ENCODE peak calls at places on chromosomes 4 and X, in four cellular contexts. D is K562, G is WTC11, L is HepG2. M is an unnamed sample.

GRCh38 chrX:111352424-111352823 is 59.6 kb downstream of the DCX start:
- DNase-seq in D (no peak), G (no peak), L (peak), M (no peak)

GRCh38 chr4:118816538-118817177 is 19.3 kb downstream of the SEC24D start:
- DNase-seq in L (no peak), D (no peak), G (no peak), M (no peak)

GRCh38 chr4:123952530-123953274 is 556.1 kb downstream of the SPRY1 start:
- DNase-seq in D (no peak), L (no peak), G (no peak), M (no peak)

GRCh38 chrX:151153086-151153485 is 23.3 kb upstream of the GPR50 start:
- DNase-seq in D (no peak), G (peak), L (peak), M (no peak)

GRCh38 chrX:139211568-139212182 is 318.9 kb upstream of the F9 start:
- DNase-seq in G (no peak), D (peak), L (no peak), M (no peak)

GRCh38 chr4:105709081-105709450 is 482 bp downstream of the GSTCD start:
- DNase-seq in L (peak), D (no peak), G (no peak), M (peak)

GRCh38 chrX:97685753-97686152 is 802.0 kb downstream of the RPA4 start:
- DNase-seq in D (peak), G (peak), L (peak), M (peak)

GRCh38 chrX:38937400-38937799 is 136.1 kb downstream of the MID1IP1 start:
- DNase-seq in D (no peak), L (peak), G (no peak), M (no peak)

GRCh38 chr4:140103676-140104075 is 50.3 kb downstream of the MAML3 start:
- DNase-seq in G (no peak), D (no peak), L (no peak), M (no peak)

DNA sequence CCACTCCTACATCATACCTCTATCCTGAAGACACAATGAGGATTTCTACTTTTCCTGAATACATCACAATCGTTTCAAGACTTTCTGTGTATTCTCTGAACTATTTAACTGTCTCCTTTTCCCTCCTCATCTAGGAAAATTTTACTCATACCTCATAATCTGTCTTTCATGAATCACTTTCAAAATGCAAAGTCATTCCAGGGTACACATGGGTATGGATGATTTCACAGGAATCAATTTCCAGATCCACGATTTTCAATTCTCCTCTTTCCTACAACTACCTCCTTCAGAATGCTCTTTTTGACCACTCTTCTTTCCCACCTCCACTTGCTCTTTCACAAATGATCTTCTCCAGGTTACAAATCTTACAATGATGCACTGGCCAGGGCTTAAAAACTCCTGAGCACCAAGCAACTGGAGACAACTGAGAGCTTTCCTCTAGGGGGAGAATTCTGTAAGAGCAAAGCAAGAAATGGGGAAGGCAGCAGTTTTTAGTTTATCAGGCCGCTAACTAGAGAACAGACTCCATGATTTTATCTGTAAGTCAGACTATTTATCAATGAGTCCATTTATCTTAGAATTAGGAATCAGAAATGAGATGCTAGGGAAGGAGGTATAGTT is 116.4 kb downstream of the PPP3CA start:
- DNase-seq in D (no peak), L (no peak), G (no peak), M (no peak)
- TF ChIP-seq ELF4 in D (no peak), L (no peak), G (no peak), M (no peak)

GRCh38 chrX:24242649-24243556 is 71.0 kb downstream of the SUPT20HL2 start:
- DNase-seq in G (no peak), L (peak), D (no peak), M (no peak)
- TF ChIP-seq ELF4 in G (no peak), L (no peak), D (no peak), M (no peak)

GRCh38 chr4:76022031-76022430 is 1.3 kb downstream of the CXCL10 start:
- DNase-seq in G (no peak), D (no peak), L (no peak), M (no peak)

GRCh38 chr4:76024007-76024406 is 710 bp upstream of the CXCL10 start:
- DNase-seq in D (no peak), G (no peak), L (no peak), M (no peak)

GRCh38 chr4:76028242-76028859 is 5.1 kb upstream of the CXCL10 start:
- DNase-seq in L (no peak), G (no peak), D (no peak), M (no peak)

DNA sequence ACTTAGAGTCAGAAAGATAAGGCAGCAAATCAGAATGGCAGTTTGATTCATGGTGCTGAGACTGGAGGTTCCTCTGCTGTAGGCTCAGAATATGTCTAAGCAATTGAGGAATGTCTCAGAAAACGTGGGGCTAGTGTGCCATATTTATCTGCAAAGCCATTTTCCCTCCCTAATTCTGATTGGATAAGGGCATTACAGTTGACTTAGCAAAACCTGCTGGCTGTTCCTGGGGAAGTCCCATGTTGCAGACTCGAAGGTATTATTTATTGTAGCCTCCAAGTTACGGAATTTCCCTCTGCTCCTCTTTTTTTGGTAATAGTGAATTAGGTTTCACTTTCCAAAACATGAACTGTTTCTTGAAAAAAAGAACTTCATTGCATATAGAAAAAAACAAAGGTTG is at the start of gene CXCL10:
- DNase-seq in L (no peak), G (no peak), D (no peak), M (no peak)
- TF ChIP-seq ELF4 in L (no peak), G (no peak), D (no peak), M (no peak)

GRCh38 chrX:124699876-124700275 is 353.5 kb downstream of the SH2D1A start:
- DNase-seq in D (no peak), G (no peak), L (no peak), M (no peak)
- TF ChIP-seq ELF4 in D (no peak), G (no peak), L (no peak), M (no peak)

DNA sequence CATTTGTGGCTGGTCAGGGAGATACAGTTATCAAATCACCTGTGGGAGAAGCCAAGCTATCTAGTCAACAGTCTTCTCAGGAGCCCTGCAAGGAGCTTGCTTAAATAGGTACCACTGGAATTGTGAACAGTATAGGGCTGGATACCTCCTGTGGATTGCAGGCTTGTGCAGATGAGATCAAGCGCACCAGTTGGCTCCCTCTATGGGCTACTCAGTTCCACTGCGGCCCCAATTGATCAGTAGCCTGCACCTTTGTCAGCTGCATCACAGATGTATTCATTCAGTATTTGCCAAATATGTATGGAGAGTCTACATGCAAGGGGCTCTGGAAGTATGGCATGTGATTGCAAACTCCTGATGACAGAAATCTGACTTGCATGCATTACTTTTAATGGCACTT is 28.6 kb downstream of the TEX13A start:
- DNase-seq in G (peak), D (no peak), L (no peak), M (peak)
- TF ChIP-seq ELF4 in G (no peak), D (no peak), L (no peak), M (no peak)